ENCODE peak calls at places on chromosomes 12 and 14, in six cellular contexts. A is ovary, O is mucosa of descending colon, K is kidney epithelial cell, X is tibial nerve, H is PC-3. U is an unnamed sample.
A peak's percentile ranks its signal among the peaks of the same experiment; 100 is the strongest.

GRCh38 chr14:35215110-35215872 is 76.9 kb upstream of the PSMA6 start:
- DNase-seq in O (no peak), K (peak; percentile 35), A (no peak), H (peak; percentile 63), X (peak; percentile 17), U (peak; percentile 65)

GRCh38 chr12:108822458-108823205 is 34.8 kb downstream of the SSH1 start:
- DNase-seq in A (no peak), H (no peak), O (peak; percentile 12), X (no peak), K (no peak), U (no peak)

GRCh38 chr12:68200854-68201253 is 24.8 kb downstream of the IL26 start:
- DNase-seq in K (no peak), X (no peak), O (no peak), A (no peak), H (no peak), U (peak; percentile 46)

GRCh38 chr14:95140060-95140858 is 17.1 kb downstream of the DICER1 start:
- DNase-seq in K (no peak), X (no peak), A (no peak), O (no peak), H (peak; percentile 18), U (peak; percentile 17)

GRCh38 chr12:121719926-121720414 is 7.4 kb downstream of the TMEM120B start:
- DNase-seq in H (peak; percentile 53), O (no peak), K (peak; percentile 90), A (no peak), X (no peak), U (peak; percentile 91)

GRCh38 chr12:124555168-124555928 is 12.1 kb downstream of the NCOR2 start:
- DNase-seq in H (no peak), A (peak; percentile 20), O (no peak), K (no peak), X (no peak), U (no peak)

GRCh38 chr14:58272589-58273372 is 25.6 kb upstream of the ARID4A start:
- DNase-seq in X (no peak), A (no peak), K (no peak), H (peak; percentile 70), O (no peak), U (peak; percentile 37)

GRCh38 chr12:3236345-3237153 is 159.4 kb downstream of the TSPAN9 start:
- DNase-seq in A (no peak), K (peak; percentile 29), H (peak; percentile 53), O (no peak), X (no peak), U (peak; percentile 24)

GRCh38 chr14:94177806-94178205 is 3.7 kb downstream of the PPP4R4 start:
- DNase-seq in K (no peak), X (no peak), O (no peak), H (peak; percentile 9), A (no peak), U (no peak)

GRCh38 chr12:66197413-66198055 is 8.5 kb downstream of the IRAK3 start:
- DNase-seq in K (no peak), X (no peak), O (no peak), A (no peak), H (no peak), U (no peak)

GRCh38 chr12:98852181-98852580 is 207.1 kb downstream of the APAF1 start:
- DNase-seq in X (no peak), A (no peak), O (no peak), H (no peak), K (no peak), U (no peak)

GRCh38 chr12:93041416-93041815 is 112.3 kb upstream of the EEA1 start:
- DNase-seq in H (no peak), X (no peak), O (no peak), A (no peak), K (no peak), U (no peak)

GRCh38 chr12:51773145-51773869 is 75.2 kb downstream of the FIGNL2 start:
- DNase-seq in O (no peak), K (peak; percentile 28), A (no peak), H (peak; percentile 90), X (no peak), U (peak; percentile 80)

GRCh38 chr14:102825307-102826095 is 48.3 kb downstream of the TRAF3 start:
- DNase-seq in A (no peak), X (no peak), H (no peak), O (no peak), K (no peak), U (no peak)

GRCh38 chr12:91852646-91853045 is 293.0 kb downstream of the BTG1 start:
- DNase-seq in X (no peak), O (no peak), K (no peak), A (no peak), H (peak; percentile 54), U (no peak)

GRCh38 chr14:56482306-56482705 is 97.3 kb upstream of the TMEM260 start:
- DNase-seq in X (no peak), O (no peak), A (no peak), K (no peak), H (peak; percentile 53), U (no peak)

GRCh38 chr12:10715491-10715890 is 7.6 kb downstream of the YBX3 start:
- DNase-seq in H (no peak), A (no peak), O (no peak), X (no peak), K (no peak), U (no peak)

GRCh38 chr12:24081581-24081980 is 132.1 kb upstream of the SOX5 start:
- DNase-seq in H (no peak), X (no peak), O (no peak), A (no peak), K (no peak), U (no peak)

GRCh38 chr12:119432935-119433334 is 98.4 kb downstream of the CCDC60 start:
- DNase-seq in K (no peak), A (no peak), O (no peak), X (no peak), H (no peak), U (no peak)

GRCh38 chr12:130192667-130193345 is 30.5 kb downstream of the FZD10 start:
- DNase-seq in A (no peak), K (no peak), H (no peak), O (no peak), X (no peak), U (no peak)

GRCh38 chr14:52663850-52664249 is 31.5 kb downstream of the ERO1A start:
- DNase-seq in O (no peak), H (no peak), X (no peak), K (no peak), A (no peak), U (no peak)

GRCh38 chr12:81207173-81207572 is 129.3 kb downstream of the ACSS3 start:
- DNase-seq in X (no peak), A (no peak), H (no peak), K (no peak), O (no peak), U (no peak)

GRCh38 chr14:104226421-104227385 is 88.3 kb downstream of the KIF26A start:
- DNase-seq in K (no peak), H (no peak), A (no peak), X (no peak), O (peak; percentile 44), U (no peak)

GRCh38 chr12:119440961-119441360 is 106.4 kb downstream of the CCDC60 start:
- DNase-seq in K (no peak), H (no peak), A (no peak), X (no peak), O (no peak), U (no peak)

GRCh38 chr14:34247605-34248004 is 214.4 kb downstream of the SPTSSA start:
- DNase-seq in K (no peak), H (no peak), X (no peak), A (no peak), O (no peak), U (no peak)

GRCh38 chr14:82432531-82432930 is 898.9 kb upstream of the SEL1L start:
- DNase-seq in A (no peak), H (no peak), K (no peak), O (no peak), X (no peak), U (no peak)

GRCh38 chr12:78455991-78456390 is 408.6 kb upstream of the SYT1 start:
- DNase-seq in A (no peak), K (no peak), O (no peak), X (no peak), H (no peak), U (no peak)

GRCh38 chr12:1502856-1503255 is 91.5 kb downstream of the FBXL14 start:
- DNase-seq in X (no peak), K (no peak), H (no peak), O (no peak), A (no peak), U (no peak)
- TF ChIP-seq CTCF in X (no peak), K (no peak), H (no peak), O (no peak), A (no peak), U (no peak)

GRCh38 chr12:50620050-50620974 is 115.5 kb downstream of the DIP2B start:
- DNase-seq in X (no peak), O (no peak), K (peak; percentile 78), A (no peak), H (peak; percentile 88), U (peak; percentile 87)
- TF ChIP-seq CTCF in X (no peak), O (no peak), K (peak; percentile 15), A (no peak), H (peak; percentile 23), U (no peak)

GRCh38 chr12:57546438-57547365 is at the start of gene DCTN2:
- DNase-seq in A (peak; percentile 94), X (peak; percentile 96), H (peak; percentile 96), K (peak; percentile 85), O (peak; percentile 97), U (peak; percentile 97)
- TF ChIP-seq CTCF in A (no peak), X (peak; percentile 6), H (no peak), K (peak; percentile 30), O (no peak), U (peak; percentile 35)

GRCh38 chr14:45128963-45129629 is 5.2 kb downstream of the FKBP3 start:
- DNase-seq in A (no peak), K (no peak), H (no peak), O (no peak), X (no peak), U (no peak)

GRCh38 chr14:45135181-45135580 is 549 bp upstream of the FANCM start:
- DNase-seq in A (no peak), H (peak; percentile 7), X (peak; percentile 7), O (no peak), K (no peak), U (peak; percentile 36)

GRCh38 chr14:45133683-45134050 is 614 bp downstream of the FKBP3 start:
- DNase-seq in K (no peak), X (no peak), A (no peak), O (no peak), H (no peak), U (no peak)

GRCh38 chr14:45135659-45136314 is at the start of gene FANCM:
- DNase-seq in K (peak; percentile 83), A (peak; percentile 89), H (peak; percentile 99), X (peak; percentile 97), O (peak; percentile 84), U (peak; percentile 97)

DNA sequence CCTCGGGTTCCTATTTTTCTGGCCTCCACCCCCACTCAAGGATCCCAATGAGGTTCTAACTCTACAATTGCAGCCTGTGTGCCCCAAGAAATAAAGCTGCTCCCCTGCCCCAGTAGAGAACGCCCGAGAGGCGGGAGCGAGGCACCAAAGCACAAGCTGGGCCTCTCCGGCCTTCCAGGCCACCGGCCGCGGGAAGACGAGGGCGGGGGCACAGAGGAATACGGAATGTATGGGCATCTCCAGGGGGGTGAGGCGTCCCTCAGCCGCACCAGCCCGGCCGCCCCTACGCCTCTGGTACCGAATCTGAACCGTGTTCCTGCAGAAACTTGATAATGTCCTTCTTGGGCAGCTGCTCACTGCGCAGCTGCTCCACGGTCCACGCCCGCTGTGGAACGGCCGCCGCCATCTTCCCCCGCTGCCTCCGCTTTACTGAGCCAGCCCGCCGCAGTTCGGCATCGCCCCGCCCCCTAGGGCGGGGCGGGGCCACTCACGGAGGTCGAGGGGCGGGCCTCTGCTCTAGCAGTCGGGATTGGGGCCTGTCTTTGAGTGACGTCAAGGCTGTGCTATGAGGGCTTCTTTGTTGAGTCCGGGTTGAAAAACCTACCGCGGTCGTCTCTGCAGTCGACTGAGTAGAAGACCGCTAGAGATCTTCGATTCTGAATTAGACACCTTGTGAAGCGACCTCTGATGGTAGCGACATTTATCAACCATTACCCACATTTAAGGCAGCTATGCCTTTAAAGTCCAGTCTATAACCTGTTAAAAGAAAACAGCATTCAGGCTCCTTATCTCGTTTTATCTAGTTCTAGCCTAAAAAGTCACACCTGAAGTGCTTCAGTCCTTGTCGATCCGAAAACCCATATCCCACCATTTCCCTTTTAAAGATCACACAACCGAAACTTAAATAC is at the start of gene FKBP3:
- DNase-seq in A (peak; percentile 95), X (peak; percentile 96), H (peak; percentile 99), O (peak; percentile 96), K (peak; percentile 98), U (peak; percentile 99)
- TF ChIP-seq CTCF in A (no peak), X (no peak), H (peak; percentile 61), O (no peak), K (peak; percentile 5), U (peak; percentile 51)